ENCODE peak calls at places on chromosome 1, in ten cellular contexts. One of them, this sample, is unnamed. For H3K4me1, the result is how much of the 10 kb centered on the place peaks cover.

GRCh38 chr1:159945483-159946241 is at the start of gene IGSF9:
- DNase-seq in psoas muscle: peak
- DNase-seq in CD8-positive, alpha-beta memory T cell: peak
- DNase-seq in tibial artery: peak
- DNase-seq in aorta: peak
- DNase-seq in ovary: peak
- DNase-seq in CD8-positive, alpha-beta T cell: peak
- DNase-seq in GM23248: peak
- DNase-seq in thoracic aorta: no peak
- DNase-seq in tibial nerve: no peak
- DNase-seq in this sample: peak

GRCh38 chr1:167207940-167208623 is 12.6 kb upstream of the POU2F1 start:
- DNase-seq in psoas muscle: no peak
- DNase-seq in CD8-positive, alpha-beta memory T cell: no peak
- DNase-seq in tibial artery: no peak
- DNase-seq in aorta: no peak
- DNase-seq in ovary: no peak
- DNase-seq in CD8-positive, alpha-beta T cell: no peak
- DNase-seq in GM23248: no peak
- DNase-seq in thoracic aorta: no peak
- DNase-seq in tibial nerve: no peak
- DNase-seq in this sample: no peak

GRCh38 chr1:53393325-53393792 is 65.5 kb upstream of the LRP8 start:
- DNase-seq in psoas muscle: peak
- DNase-seq in CD8-positive, alpha-beta memory T cell: peak
- DNase-seq in tibial artery: peak
- DNase-seq in aorta: peak
- DNase-seq in ovary: peak
- DNase-seq in CD8-positive, alpha-beta T cell: peak
- DNase-seq in GM23248: peak
- DNase-seq in thoracic aorta: peak
- DNase-seq in tibial nerve: peak
- DNase-seq in this sample: peak

GRCh38 chr1:12542596-12543592 is 75.1 kb downstream of the DHRS3 start:
- DNase-seq in psoas muscle: no peak
- DNase-seq in CD8-positive, alpha-beta memory T cell: no peak
- DNase-seq in tibial artery: peak
- DNase-seq in aorta: no peak
- DNase-seq in ovary: no peak
- DNase-seq in CD8-positive, alpha-beta T cell: no peak
- DNase-seq in GM23248: no peak
- DNase-seq in thoracic aorta: no peak
- DNase-seq in tibial nerve: no peak
- DNase-seq in this sample: peak

GRCh38 chr1:35885961-35886558 is 3.1 kb downstream of the AGO1 start:
- DNase-seq in psoas muscle: no peak
- DNase-seq in CD8-positive, alpha-beta memory T cell: no peak
- DNase-seq in tibial artery: no peak
- DNase-seq in aorta: no peak
- DNase-seq in ovary: no peak
- DNase-seq in CD8-positive, alpha-beta T cell: no peak
- DNase-seq in GM23248: no peak
- DNase-seq in thoracic aorta: no peak
- DNase-seq in tibial nerve: no peak
- DNase-seq in this sample: no peak

GRCh38 chr1:119738100-119738720 is 26.5 kb downstream of the PHGDH start:
- DNase-seq in psoas muscle: no peak
- DNase-seq in CD8-positive, alpha-beta memory T cell: no peak
- DNase-seq in tibial artery: no peak
- DNase-seq in aorta: no peak
- DNase-seq in ovary: no peak
- DNase-seq in CD8-positive, alpha-beta T cell: no peak
- DNase-seq in GM23248: no peak
- DNase-seq in thoracic aorta: no peak
- DNase-seq in tibial nerve: no peak
- DNase-seq in this sample: no peak

GRCh38 chr1:3976821-3977220 is 76.7 kb upstream of the C1orf174 start:
- DNase-seq in psoas muscle: no peak
- DNase-seq in CD8-positive, alpha-beta memory T cell: no peak
- DNase-seq in tibial artery: no peak
- DNase-seq in aorta: no peak
- DNase-seq in ovary: no peak
- DNase-seq in CD8-positive, alpha-beta T cell: no peak
- DNase-seq in GM23248: no peak
- DNase-seq in thoracic aorta: no peak
- DNase-seq in tibial nerve: no peak
- DNase-seq in this sample: no peak

GRCh38 chr1:23444104-23444533 is 19.6 kb upstream of the TCEA3 start:
- DNase-seq in psoas muscle: peak
- DNase-seq in CD8-positive, alpha-beta memory T cell: no peak
- DNase-seq in tibial artery: peak
- DNase-seq in aorta: peak
- DNase-seq in ovary: peak
- DNase-seq in CD8-positive, alpha-beta T cell: no peak
- DNase-seq in GM23248: peak
- DNase-seq in thoracic aorta: peak
- DNase-seq in tibial nerve: peak
- DNase-seq in this sample: no peak

GRCh38 chr1:180192172-180192571 is 37.5 kb downstream of the QSOX1 start:
- DNase-seq in psoas muscle: no peak
- DNase-seq in CD8-positive, alpha-beta memory T cell: peak
- DNase-seq in tibial artery: no peak
- DNase-seq in aorta: no peak
- DNase-seq in ovary: no peak
- DNase-seq in CD8-positive, alpha-beta T cell: no peak
- DNase-seq in GM23248: no peak
- DNase-seq in thoracic aorta: no peak
- DNase-seq in tibial nerve: no peak
- DNase-seq in this sample: no peak

GRCh38 chr1:241695454-241696171 is 43.5 kb downstream of the WDR64 start:
- DNase-seq in psoas muscle: no peak
- DNase-seq in CD8-positive, alpha-beta memory T cell: no peak
- DNase-seq in tibial artery: no peak
- DNase-seq in aorta: no peak
- DNase-seq in ovary: no peak
- DNase-seq in CD8-positive, alpha-beta T cell: no peak
- DNase-seq in GM23248: no peak
- DNase-seq in thoracic aorta: no peak
- DNase-seq in tibial nerve: no peak
- DNase-seq in this sample: no peak

GRCh38 chr1:108595510-108595909 is 35.6 kb downstream of the EEIG2 start:
- DNase-seq in psoas muscle: no peak
- DNase-seq in CD8-positive, alpha-beta memory T cell: no peak
- DNase-seq in tibial artery: no peak
- DNase-seq in aorta: no peak
- DNase-seq in ovary: no peak
- DNase-seq in CD8-positive, alpha-beta T cell: no peak
- DNase-seq in GM23248: peak
- DNase-seq in thoracic aorta: no peak
- DNase-seq in tibial nerve: no peak
- DNase-seq in this sample: no peak

GRCh38 chr1:113616201-113616600 is 143.1 kb downstream of the PHTF1 start:
- DNase-seq in psoas muscle: no peak
- DNase-seq in CD8-positive, alpha-beta memory T cell: no peak
- DNase-seq in tibial artery: no peak
- DNase-seq in aorta: no peak
- DNase-seq in ovary: no peak
- DNase-seq in CD8-positive, alpha-beta T cell: no peak
- DNase-seq in GM23248: peak
- DNase-seq in thoracic aorta: no peak
- DNase-seq in tibial nerve: no peak
- DNase-seq in this sample: no peak

GRCh38 chr1:109924316-109924715 is 13.7 kb downstream of the CSF1 start:
- DNase-seq in psoas muscle: no peak
- DNase-seq in CD8-positive, alpha-beta memory T cell: no peak
- DNase-seq in tibial artery: no peak
- DNase-seq in aorta: no peak
- DNase-seq in ovary: no peak
- DNase-seq in CD8-positive, alpha-beta T cell: no peak
- DNase-seq in GM23248: no peak
- DNase-seq in thoracic aorta: no peak
- DNase-seq in tibial nerve: no peak
- DNase-seq in this sample: peak

GRCh38 chr1:76511226-76511625 is 356.1 kb upstream of the ST6GALNAC5 start:
- DNase-seq in psoas muscle: no peak
- DNase-seq in CD8-positive, alpha-beta memory T cell: no peak
- DNase-seq in tibial artery: no peak
- DNase-seq in aorta: no peak
- DNase-seq in ovary: no peak
- DNase-seq in CD8-positive, alpha-beta T cell: no peak
- DNase-seq in GM23248: no peak
- DNase-seq in thoracic aorta: no peak
- DNase-seq in tibial nerve: no peak
- DNase-seq in this sample: no peak

GRCh38 chr1:90475623-90476022 is 241.5 kb downstream of the BARHL2 start:
- DNase-seq in psoas muscle: no peak
- DNase-seq in CD8-positive, alpha-beta memory T cell: no peak
- DNase-seq in tibial artery: no peak
- DNase-seq in aorta: no peak
- DNase-seq in ovary: no peak
- DNase-seq in CD8-positive, alpha-beta T cell: no peak
- DNase-seq in GM23248: peak
- DNase-seq in thoracic aorta: no peak
- DNase-seq in tibial nerve: no peak
- DNase-seq in this sample: no peak

GRCh38 chr1:30850607-30851006 is 58.0 kb downstream of the SDC3 start:
- DNase-seq in psoas muscle: no peak
- DNase-seq in CD8-positive, alpha-beta memory T cell: no peak
- DNase-seq in tibial artery: no peak
- DNase-seq in aorta: no peak
- DNase-seq in ovary: no peak
- DNase-seq in CD8-positive, alpha-beta T cell: no peak
- DNase-seq in GM23248: no peak
- DNase-seq in thoracic aorta: no peak
- DNase-seq in tibial nerve: no peak
- DNase-seq in this sample: no peak

GRCh38 chr1:171226757-171227370 is 21.4 kb upstream of the FMO1 start:
- DNase-seq in psoas muscle: no peak
- DNase-seq in CD8-positive, alpha-beta memory T cell: no peak
- DNase-seq in tibial artery: no peak
- DNase-seq in aorta: peak
- DNase-seq in ovary: peak
- DNase-seq in CD8-positive, alpha-beta T cell: no peak
- DNase-seq in GM23248: peak
- DNase-seq in thoracic aorta: no peak
- DNase-seq in tibial nerve: no peak
- DNase-seq in this sample: peak

DNA sequence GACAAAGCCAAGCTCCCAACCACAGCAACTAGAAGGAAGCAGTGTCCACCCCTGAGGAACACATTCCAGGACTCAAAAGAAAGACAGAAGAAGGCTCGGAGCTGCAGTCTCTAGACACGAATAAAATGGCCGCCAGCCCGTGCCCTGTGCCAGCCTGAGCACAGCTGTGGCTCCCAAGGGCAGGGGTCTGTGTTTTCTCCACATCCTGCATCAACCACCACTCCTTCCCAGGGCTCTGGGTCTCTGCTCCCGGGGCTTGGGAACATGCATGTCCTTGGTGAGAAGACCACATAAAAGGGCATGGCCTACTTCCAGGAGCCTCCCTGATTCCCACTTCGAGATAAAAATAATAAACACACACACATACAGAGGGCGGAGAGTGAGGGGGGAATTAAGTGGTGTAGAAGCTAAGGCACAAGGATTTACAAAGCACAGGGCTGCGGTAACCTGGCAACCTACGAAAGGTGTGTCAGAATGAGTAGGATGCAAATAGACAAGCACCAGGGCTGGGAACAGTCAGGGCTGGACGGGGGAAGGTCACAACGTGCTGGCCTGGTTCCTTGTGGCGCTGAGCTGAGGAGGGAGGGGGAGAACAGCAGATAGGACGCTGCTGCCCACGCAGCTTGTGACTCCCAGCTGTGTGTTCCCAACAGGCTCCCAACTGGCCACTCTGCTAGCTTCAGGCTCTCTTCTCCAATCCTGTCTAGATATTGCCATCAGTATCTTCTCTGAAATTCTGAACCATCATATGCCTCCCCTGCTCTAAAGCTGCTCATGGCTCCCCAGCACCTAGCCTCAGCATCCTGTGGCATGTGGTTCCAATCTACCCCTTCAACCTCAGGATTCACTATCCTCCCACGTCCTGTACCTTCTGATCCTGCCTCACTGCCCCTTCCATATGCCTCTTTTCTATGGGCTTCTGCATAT is 72.5 kb downstream of the CD34 start:
- DNase-seq in psoas muscle: peak
- DNase-seq in CD8-positive, alpha-beta memory T cell: no peak
- DNase-seq in tibial artery: peak
- DNase-seq in aorta: no peak
- DNase-seq in ovary: peak
- DNase-seq in CD8-positive, alpha-beta T cell: no peak
- DNase-seq in GM23248: peak
- DNase-seq in thoracic aorta: no peak
- DNase-seq in tibial nerve: no peak
- DNase-seq in this sample: peak
- H3K27ac ChIP-seq in psoas muscle: peak
- H3K27ac ChIP-seq in CD8-positive, alpha-beta memory T cell: no peak
- H3K27ac ChIP-seq in tibial artery: peak
- H3K27ac ChIP-seq in aorta: no peak
- H3K27ac ChIP-seq in ovary: peak
- H3K27ac ChIP-seq in CD8-positive, alpha-beta T cell: no peak
- H3K27ac ChIP-seq in GM23248: no peak
- H3K27ac ChIP-seq in thoracic aorta: peak
- H3K27ac ChIP-seq in tibial nerve: peak
- H3K27ac ChIP-seq in this sample: peak

GRCh38 chr1:66244429-66244828 is 289.5 kb upstream of the SGIP1 start:
- DNase-seq in psoas muscle: no peak
- DNase-seq in CD8-positive, alpha-beta memory T cell: no peak
- DNase-seq in tibial artery: no peak
- DNase-seq in aorta: no peak
- DNase-seq in ovary: no peak
- DNase-seq in CD8-positive, alpha-beta T cell: no peak
- DNase-seq in GM23248: peak
- DNase-seq in thoracic aorta: no peak
- DNase-seq in tibial nerve: no peak
- DNase-seq in this sample: no peak
- H3K4me1 ChIP-seq in psoas muscle: under half
- H3K4me1 ChIP-seq in CD8-positive, alpha-beta memory T cell: under half
- H3K4me1 ChIP-seq in tibial artery: under half
- H3K4me1 ChIP-seq in aorta: under half
- H3K4me1 ChIP-seq in ovary: under half
- H3K4me1 ChIP-seq in CD8-positive, alpha-beta T cell: under half
- H3K4me1 ChIP-seq in GM23248: under half
- H3K4me1 ChIP-seq in thoracic aorta: under half
- H3K4me1 ChIP-seq in tibial nerve: under half
- H3K4me1 ChIP-seq in this sample: under half

GRCh38 chr1:27099154-27099903 is 55.6 kb downstream of the SLC9A1 start:
- DNase-seq in psoas muscle: peak
- DNase-seq in CD8-positive, alpha-beta memory T cell: no peak
- DNase-seq in tibial artery: peak
- DNase-seq in aorta: peak
- DNase-seq in ovary: peak
- DNase-seq in CD8-positive, alpha-beta T cell: no peak
- DNase-seq in GM23248: peak
- DNase-seq in thoracic aorta: peak
- DNase-seq in tibial nerve: peak
- DNase-seq in this sample: no peak
- H3K27ac ChIP-seq in psoas muscle: peak
- H3K27ac ChIP-seq in CD8-positive, alpha-beta memory T cell: no peak
- H3K27ac ChIP-seq in tibial artery: peak
- H3K27ac ChIP-seq in aorta: no peak
- H3K27ac ChIP-seq in ovary: peak
- H3K27ac ChIP-seq in CD8-positive, alpha-beta T cell: no peak
- H3K27ac ChIP-seq in GM23248: peak
- H3K27ac ChIP-seq in thoracic aorta: peak
- H3K27ac ChIP-seq in tibial nerve: peak
- H3K27ac ChIP-seq in this sample: peak

GRCh38 chr1:203323587-203323986 is 18.3 kb downstream of the BTG2 start:
- DNase-seq in psoas muscle: no peak
- DNase-seq in CD8-positive, alpha-beta memory T cell: no peak
- DNase-seq in tibial artery: no peak
- DNase-seq in aorta: no peak
- DNase-seq in ovary: no peak
- DNase-seq in CD8-positive, alpha-beta T cell: no peak
- DNase-seq in GM23248: no peak
- DNase-seq in thoracic aorta: no peak
- DNase-seq in tibial nerve: peak
- DNase-seq in this sample: no peak
- H3K4me1 ChIP-seq in psoas muscle: under half
- H3K4me1 ChIP-seq in CD8-positive, alpha-beta memory T cell: half or more
- H3K4me1 ChIP-seq in tibial artery: half or more
- H3K4me1 ChIP-seq in aorta: under half
- H3K4me1 ChIP-seq in ovary: under half
- H3K4me1 ChIP-seq in CD8-positive, alpha-beta T cell: half or more
- H3K4me1 ChIP-seq in GM23248: under half
- H3K4me1 ChIP-seq in thoracic aorta: under half
- H3K4me1 ChIP-seq in tibial nerve: half or more
- H3K4me1 ChIP-seq in this sample: half or more